ENCODE peak calls at places on chromosomes 2 and 18, in six cellular contexts. One of them, this sample, is unnamed.
A peak's percentile ranks its signal among the peaks of the same experiment; 100 is the strongest.

GRCh38 chr2:177334940-177335543 is 57.5 kb upstream of the AGPS start:
- DNase-seq in sciatic nerve: no peak
- DNase-seq in SJSA1: peak; percentile 57
- DNase-seq in cardiac muscle cell: peak; percentile 72
- DNase-seq in Caco-2: peak; percentile 53
- DNase-seq in WTC11: no peak
- DNase-seq in this sample: no peak

GRCh38 chr2:14778015-14778414 is 145.5 kb downstream of the LRATD1 start:
- DNase-seq in sciatic nerve: no peak
- DNase-seq in SJSA1: no peak
- DNase-seq in cardiac muscle cell: no peak
- DNase-seq in Caco-2: no peak
- DNase-seq in WTC11: no peak
- DNase-seq in this sample: no peak

GRCh38 chr2:207792244-207792785 is 22.6 kb upstream of the FZD5 start:
- DNase-seq in sciatic nerve: no peak
- DNase-seq in SJSA1: peak; percentile 55
- DNase-seq in cardiac muscle cell: no peak
- DNase-seq in Caco-2: peak; percentile 54
- DNase-seq in WTC11: no peak
- DNase-seq in this sample: no peak

GRCh38 chr18:59517446-59518171 is 158.5 kb upstream of the LMAN1 start:
- DNase-seq in sciatic nerve: no peak
- DNase-seq in SJSA1: peak; percentile 33
- DNase-seq in cardiac muscle cell: peak; percentile 75
- DNase-seq in Caco-2: peak; percentile 6
- DNase-seq in WTC11: peak; percentile 42
- DNase-seq in this sample: no peak

GRCh38 chr2:152097291-152098032 is 1.4 kb downstream of the CACNB4 start:
- DNase-seq in sciatic nerve: no peak
- DNase-seq in SJSA1: peak; percentile 26
- DNase-seq in cardiac muscle cell: peak; percentile 8
- DNase-seq in Caco-2: peak; percentile 3
- DNase-seq in WTC11: no peak
- DNase-seq in this sample: no peak

GRCh38 chr2:86787701-86788100 is 3.0 kb downstream of the CD8A start:
- DNase-seq in sciatic nerve: no peak
- DNase-seq in SJSA1: no peak
- DNase-seq in cardiac muscle cell: no peak
- DNase-seq in Caco-2: no peak
- DNase-seq in WTC11: no peak
- DNase-seq in this sample: no peak

GRCh38 chr2:196230460-196230859 is 59.1 kb upstream of the STK17B start:
- DNase-seq in sciatic nerve: no peak
- DNase-seq in SJSA1: no peak
- DNase-seq in cardiac muscle cell: no peak
- DNase-seq in Caco-2: no peak
- DNase-seq in WTC11: no peak
- DNase-seq in this sample: no peak

GRCh38 chr2:128316777-128317185 is 1.9 kb downstream of the HS6ST1 start:
- DNase-seq in sciatic nerve: no peak
- DNase-seq in SJSA1: no peak
- DNase-seq in cardiac muscle cell: no peak
- DNase-seq in Caco-2: no peak
- DNase-seq in WTC11: no peak
- DNase-seq in this sample: peak; percentile 69

GRCh38 chr2:19746611-19747309 is 155.0 kb downstream of the TTC32 start:
- DNase-seq in sciatic nerve: no peak
- DNase-seq in SJSA1: peak; percentile 19
- DNase-seq in cardiac muscle cell: peak; percentile 70
- DNase-seq in Caco-2: peak; percentile 56
- DNase-seq in WTC11: peak; percentile 79
- DNase-seq in this sample: no peak

GRCh38 chr2:102101844-102102635 is 40.5 kb upstream of the IL1R1 start:
- DNase-seq in sciatic nerve: no peak
- DNase-seq in SJSA1: no peak
- DNase-seq in cardiac muscle cell: no peak
- DNase-seq in Caco-2: no peak
- DNase-seq in WTC11: no peak
- DNase-seq in this sample: no peak

GRCh38 chr18:33375829-33376228 is 64.7 kb downstream of the CCDC178 start:
- DNase-seq in sciatic nerve: no peak
- DNase-seq in SJSA1: no peak
- DNase-seq in cardiac muscle cell: no peak
- DNase-seq in Caco-2: no peak
- DNase-seq in WTC11: no peak
- DNase-seq in this sample: no peak

GRCh38 chr2:190781604-190782198 is 98.9 kb upstream of the GLS start:
- DNase-seq in sciatic nerve: peak; percentile 67
- DNase-seq in SJSA1: peak; percentile 53
- DNase-seq in cardiac muscle cell: peak; percentile 65
- DNase-seq in Caco-2: peak; percentile 75
- DNase-seq in WTC11: peak; percentile 41
- DNase-seq in this sample: no peak

GRCh38 chr2:63790491-63790890 is 51.2 kb upstream of the UGP2 start:
- DNase-seq in sciatic nerve: no peak
- DNase-seq in SJSA1: no peak
- DNase-seq in cardiac muscle cell: no peak
- DNase-seq in Caco-2: no peak
- DNase-seq in WTC11: no peak
- DNase-seq in this sample: no peak

GRCh38 chr18:49917742-49918141 is 104.4 kb upstream of the ACAA2 start:
- DNase-seq in sciatic nerve: no peak
- DNase-seq in SJSA1: no peak
- DNase-seq in cardiac muscle cell: no peak
- DNase-seq in Caco-2: no peak
- DNase-seq in WTC11: no peak
- DNase-seq in this sample: no peak

GRCh38 chr18:79371536-79372210 is 24.1 kb upstream of the NFATC1 start:
- DNase-seq in sciatic nerve: no peak
- DNase-seq in SJSA1: no peak
- DNase-seq in cardiac muscle cell: no peak
- DNase-seq in Caco-2: no peak
- DNase-seq in WTC11: no peak
- DNase-seq in this sample: peak; percentile 22

GRCh38 chr2:40760071-40760666 is 308.3 kb upstream of the SLC8A1 start:
- DNase-seq in sciatic nerve: no peak
- DNase-seq in SJSA1: peak; percentile 56
- DNase-seq in cardiac muscle cell: peak; percentile 64
- DNase-seq in Caco-2: peak; percentile 56
- DNase-seq in WTC11: peak; percentile 43
- DNase-seq in this sample: no peak

GRCh38 chr2:145851730-145852129 is 1331.8 kb upstream of the ZEB2 start:
- DNase-seq in sciatic nerve: no peak
- DNase-seq in SJSA1: no peak
- DNase-seq in cardiac muscle cell: no peak
- DNase-seq in Caco-2: no peak
- DNase-seq in WTC11: no peak
- DNase-seq in this sample: no peak

GRCh38 chr2:238493411-238493810 is 66.7 kb downstream of the ASB1 start:
- DNase-seq in sciatic nerve: no peak
- DNase-seq in SJSA1: no peak
- DNase-seq in cardiac muscle cell: no peak
- DNase-seq in Caco-2: no peak
- DNase-seq in WTC11: no peak
- DNase-seq in this sample: peak; percentile 55

GRCh38 chr2:200728630-200729029 is 83.1 kb upstream of the BZW1 start:
- DNase-seq in sciatic nerve: no peak
- DNase-seq in SJSA1: no peak
- DNase-seq in cardiac muscle cell: no peak
- DNase-seq in Caco-2: no peak
- DNase-seq in WTC11: no peak
- DNase-seq in this sample: no peak

GRCh38 chr2:100741880-100742814 is 77.8 kb upstream of the NPAS2 start:
- DNase-seq in sciatic nerve: no peak
- DNase-seq in SJSA1: peak; percentile 95
- DNase-seq in cardiac muscle cell: no peak
- DNase-seq in Caco-2: no peak
- DNase-seq in WTC11: no peak
- DNase-seq in this sample: no peak

GRCh38 chr2:142642654-142643053 is 234.8 kb upstream of the KYNU start:
- DNase-seq in sciatic nerve: no peak
- DNase-seq in SJSA1: no peak
- DNase-seq in cardiac muscle cell: no peak
- DNase-seq in Caco-2: no peak
- DNase-seq in WTC11: no peak
- DNase-seq in this sample: no peak

GRCh38 chr2:1366546-1367134 is 46.6 kb upstream of the TPO start:
- DNase-seq in sciatic nerve: peak; percentile 92
- DNase-seq in SJSA1: no peak
- DNase-seq in cardiac muscle cell: no peak
- DNase-seq in Caco-2: no peak
- DNase-seq in WTC11: no peak
- DNase-seq in this sample: no peak

GRCh38 chr18:54284967-54285785 is 15.9 kb downstream of the POLI start:
- DNase-seq in sciatic nerve: no peak
- DNase-seq in SJSA1: peak; percentile 12
- DNase-seq in cardiac muscle cell: no peak
- DNase-seq in Caco-2: no peak
- DNase-seq in WTC11: no peak
- DNase-seq in this sample: no peak

GRCh38 chr18:74259332-74259731 is 32.4 kb downstream of the CYB5A start:
- DNase-seq in sciatic nerve: no peak
- DNase-seq in SJSA1: no peak
- DNase-seq in cardiac muscle cell: no peak
- DNase-seq in Caco-2: no peak
- DNase-seq in WTC11: no peak
- DNase-seq in this sample: no peak

GRCh38 chr2:81675651-81676050 is 1371.1 kb upstream of the LRRTM1 start:
- DNase-seq in sciatic nerve: no peak
- DNase-seq in SJSA1: no peak
- DNase-seq in cardiac muscle cell: no peak
- DNase-seq in Caco-2: no peak
- DNase-seq in WTC11: no peak
- DNase-seq in this sample: no peak

GRCh38 chr2:190649798-190650390 is 1.0 kb downstream of the NAB1 start:
- DNase-seq in sciatic nerve: no peak
- DNase-seq in SJSA1: peak; percentile 46
- DNase-seq in cardiac muscle cell: peak; percentile 36
- DNase-seq in Caco-2: no peak
- DNase-seq in WTC11: no peak
- DNase-seq in this sample: no peak

GRCh38 chr2:220574038-220574437 is 946.6 kb downstream of the SLC4A3 start:
- DNase-seq in sciatic nerve: no peak
- DNase-seq in SJSA1: no peak
- DNase-seq in cardiac muscle cell: no peak
- DNase-seq in Caco-2: no peak
- DNase-seq in WTC11: no peak
- DNase-seq in this sample: no peak

GRCh38 chr2:5845798-5846197 is 153.6 kb downstream of the SOX11 start:
- DNase-seq in sciatic nerve: no peak
- DNase-seq in SJSA1: no peak
- DNase-seq in cardiac muscle cell: no peak
- DNase-seq in Caco-2: no peak
- DNase-seq in WTC11: no peak
- DNase-seq in this sample: no peak

GRCh38 chr2:96090181-96090500 is 26.2 kb downstream of the ADRA2B start:
- DNase-seq in sciatic nerve: peak; percentile 30
- DNase-seq in SJSA1: no peak
- DNase-seq in cardiac muscle cell: peak; percentile 12
- DNase-seq in Caco-2: no peak
- DNase-seq in WTC11: peak; percentile 21
- DNase-seq in this sample: no peak

GRCh38 chr2:67656875-67657274 is 259.7 kb downstream of the ETAA1 start:
- DNase-seq in sciatic nerve: no peak
- DNase-seq in SJSA1: no peak
- DNase-seq in cardiac muscle cell: no peak
- DNase-seq in Caco-2: no peak
- DNase-seq in WTC11: no peak
- DNase-seq in this sample: no peak

GRCh38 chr18:44937985-44938384 is 257.3 kb downstream of the SETBP1 start:
- DNase-seq in sciatic nerve: no peak
- DNase-seq in SJSA1: no peak
- DNase-seq in cardiac muscle cell: peak; percentile 11
- DNase-seq in Caco-2: no peak
- DNase-seq in WTC11: no peak
- DNase-seq in this sample: no peak

GRCh38 chr2:43284967-43285366 is 58.6 kb upstream of the ZFP36L2 start:
- DNase-seq in sciatic nerve: no peak
- DNase-seq in SJSA1: no peak
- DNase-seq in cardiac muscle cell: no peak
- DNase-seq in Caco-2: no peak
- DNase-seq in WTC11: no peak
- DNase-seq in this sample: no peak

GRCh38 chr2:241288489-241288888 is 27.0 kb downstream of the HDLBP start:
- DNase-seq in sciatic nerve: no peak
- DNase-seq in SJSA1: no peak
- DNase-seq in cardiac muscle cell: no peak
- DNase-seq in Caco-2: no peak
- DNase-seq in WTC11: no peak
- DNase-seq in this sample: no peak

GRCh38 chr2:187307606-187308005 is 140.4 kb downstream of the CALCRL start:
- DNase-seq in sciatic nerve: no peak
- DNase-seq in SJSA1: no peak
- DNase-seq in cardiac muscle cell: no peak
- DNase-seq in Caco-2: no peak
- DNase-seq in WTC11: no peak
- DNase-seq in this sample: no peak

GRCh38 chr2:182594286-182594685 is 121.8 kb upstream of the DNAJC10 start:
- DNase-seq in sciatic nerve: no peak
- DNase-seq in SJSA1: peak; percentile 28
- DNase-seq in cardiac muscle cell: no peak
- DNase-seq in Caco-2: no peak
- DNase-seq in WTC11: no peak
- DNase-seq in this sample: no peak

GRCh38 chr2:205438241-205438640 is 244.1 kb upstream of the NRP2 start:
- DNase-seq in sciatic nerve: no peak
- DNase-seq in SJSA1: no peak
- DNase-seq in cardiac muscle cell: no peak
- DNase-seq in Caco-2: no peak
- DNase-seq in WTC11: no peak
- DNase-seq in this sample: no peak

GRCh38 chr18:77123313-77124231 is 9.0 kb downstream of the MBP start:
- DNase-seq in sciatic nerve: no peak
- DNase-seq in SJSA1: no peak
- DNase-seq in cardiac muscle cell: no peak
- DNase-seq in Caco-2: no peak
- DNase-seq in WTC11: no peak
- DNase-seq in this sample: no peak

GRCh38 chr18:31105733-31106132 is 3.5 kb upstream of the DSC2 start:
- DNase-seq in sciatic nerve: no peak
- DNase-seq in SJSA1: no peak
- DNase-seq in cardiac muscle cell: no peak
- DNase-seq in Caco-2: no peak
- DNase-seq in WTC11: no peak
- DNase-seq in this sample: no peak